ENCODE peak calls at places on chromosomes 16 and 17, in four cellular contexts. L is iPS DF 6.9, F is PC-3, G is ureter. D is an unnamed sample.

GRCh38 chr17:77492446-77493237 is 351.9 kb downstream of the SEC14L1 start:
- DNase-seq in F (no peak), L (no peak), G (no peak), D (no peak)

GRCh38 chr17:56978441-56979090 is 635 bp downstream of the SCPEP1 start:
- DNase-seq in G (no peak), L (no peak), F (peak; percentile 21), D (no peak)

GRCh38 chr17:8728991-8729390 is 15.6 kb downstream of the CCDC42 start:
- DNase-seq in F (no peak), L (no peak), G (no peak), D (no peak)

GRCh38 chr17:44792276-44792675 is 33.5 kb downstream of the ADAM11 start:
- DNase-seq in L (no peak), G (no peak), F (no peak), D (no peak)

GRCh38 chr17:73645050-73645871 is 1.0 kb upstream of the SDK2 start:
- DNase-seq in G (no peak), F (no peak), L (no peak), D (no peak)

GRCh38 chr17:66537518-66537917 is 235.1 kb downstream of the PRKCA start:
- DNase-seq in F (no peak), G (no peak), L (no peak), D (no peak)

GRCh38 chr16:86150646-86151371 is 251.8 kb downstream of the IRF8 start:
- DNase-seq in F (no peak), G (no peak), L (no peak), D (no peak)

GRCh38 chr16:49491736-49492089 is 118.1 kb downstream of the C16orf78 start:
- DNase-seq in G (peak; percentile 65), L (peak; percentile 39), F (peak; percentile 20), D (no peak)

GRCh38 chr17:29584452-29585079 is 4.9 kb downstream of the GIT1 start:
- DNase-seq in L (no peak), F (no peak), G (no peak), D (no peak)

GRCh38 chr17:7587420-7587786 is 2.5 kb downstream of the SOX15 start:
- DNase-seq in L (no peak), G (no peak), F (peak; percentile 16), D (no peak)

GRCh38 chr17:66717680-66718079 is 117.2 kb upstream of the CACNG5 start:
- DNase-seq in F (peak; percentile 85), L (no peak), G (no peak), D (no peak)

GRCh38 chr16:64864232-64864803 is 257.5 kb downstream of the CDH11 start:
- DNase-seq in F (peak; percentile 76), G (no peak), L (no peak), D (no peak)

GRCh38 chr16:10578474-10579316 is 1.7 kb downstream of the EMP2 start:
- DNase-seq in L (no peak), G (peak; percentile 59), F (peak; percentile 55), D (no peak)

GRCh38 chr16:71421911-71422310 is 19.9 kb downstream of the TLE7 start:
- DNase-seq in G (no peak), F (peak; percentile 23), L (no peak), D (no peak)

GRCh38 chr17:32831223-32831622 is 45.7 kb downstream of the MYO1D start:
- DNase-seq in F (no peak), G (no peak), L (no peak), D (no peak)

GRCh38 chr16:57732011-57732410 is 3.6 kb upstream of the KATNB1 start:
- DNase-seq in F (no peak), G (no peak), L (no peak), D (no peak)

GRCh38 chr17:44797809-44798208 is 32.3 kb downstream of the GJC1 start:
- DNase-seq in G (no peak), F (no peak), L (no peak), D (no peak)

GRCh38 chr16:72903176-72903575 is 144.8 kb downstream of the ZFHX3 start:
- DNase-seq in L (no peak), G (no peak), F (no peak), D (no peak)

GRCh38 chr16:30927789-30928378 is 4.5 kb downstream of the FBXL19 start:
- DNase-seq in L (no peak), G (no peak), F (peak; percentile 41), D (peak; percentile 77)

GRCh38 chr16:64225036-64225435 is 896.8 kb downstream of the CDH11 start:
- DNase-seq in F (no peak), L (no peak), G (no peak), D (no peak)

GRCh38 chr16:57310801-57311200 is 26.3 kb upstream of the PLLP start:
- DNase-seq in L (no peak), F (no peak), G (peak; percentile 35), D (no peak)

GRCh38 chr17:17943281-17943984 is 28.8 kb downstream of the TOM1L2 start:
- DNase-seq in L (no peak), F (no peak), G (no peak), D (no peak)

GRCh38 chr16:67857547-67858233 is 10.2 kb upstream of the CENPT start:
- DNase-seq in L (no peak), G (peak; percentile 75), F (peak; percentile 95), D (peak; percentile 43)

GRCh38 chr16:55672471-55672870 is 16.7 kb downstream of the SLC6A2 start:
- DNase-seq in L (no peak), F (no peak), G (no peak), D (no peak)

GRCh38 chr17:78448356-78448993 is 70.0 kb downstream of the PGS1 start:
- DNase-seq in G (no peak), F (no peak), L (no peak), D (no peak)

GRCh38 chr17:75059369-75060345 is 12.6 kb downstream of the KCTD2 start:
- DNase-seq in F (peak; percentile 60), G (no peak), L (no peak), D (no peak)

GRCh38 chr17:35603674-35604073 is 16.6 kb downstream of the AP2B1 start:
- DNase-seq in L (no peak), F (no peak), G (no peak), D (no peak)

GRCh38 chr17:60738287-60738686 is 60.6 kb downstream of the BCAS3 start:
- DNase-seq in F (no peak), G (no peak), L (no peak), D (no peak)

GRCh38 chr17:36534881-36535668 is at the start of gene PIGW:
- DNase-seq in G (peak; percentile 90), L (peak; percentile 85), F (peak; percentile 84), D (peak; percentile 61)

GRCh38 chr17:4436846-4437245 is 3.1 kb downstream of the SPNS3 start:
- DNase-seq in L (no peak), F (no peak), G (no peak), D (no peak)